ENCODE peak calls at places on chromosomes 5 and 9, in six cellular contexts. S, H, T, E, M and X are unnamed samples.

GRCh38 chr5:35046754-35047153 is 995 bp downstream of the AGXT2 start:
- DNase-seq in E (no peak), T (peak), H (no peak), S (no peak), M (peak), X (no peak)

GRCh38 chr9:94839398-94839797 is 112.9 kb downstream of the AOPEP start:
- DNase-seq in E (no peak), S (no peak), M (no peak), T (no peak), H (no peak), X (no peak)

GRCh38 chr9:108119530-108120113 is 630.1 kb upstream of the KLF4 start:
- DNase-seq in S (no peak), T (no peak), H (no peak), M (no peak), E (no peak), X (no peak)

GRCh38 chr5:179793470-179794139 is at the start of gene LTC4S:
- DNase-seq in H (no peak), M (no peak), S (no peak), E (no peak), T (peak), X (no peak)

GRCh38 chr9:78294290-78295176 is 2.4 kb upstream of the PSAT1 start:
- DNase-seq in S (no peak), E (no peak), M (no peak), T (no peak), H (no peak), X (no peak)

GRCh38 chr9:126693428-126693931 is 79.8 kb downstream of the LMX1B start:
- DNase-seq in M (no peak), H (no peak), S (no peak), E (no peak), T (no peak), X (no peak)

GRCh38 chr5:73947876-73948275 is 321.9 kb downstream of the ARHGEF28 start:
- DNase-seq in H (no peak), S (no peak), M (no peak), E (no peak), T (no peak), X (no peak)

GRCh38 chr9:89593776-89594427 is 10.9 kb upstream of the GADD45G start:
- DNase-seq in S (peak), M (peak), T (peak), H (peak), E (no peak), X (peak)

GRCh38 chr5:56176155-56176798 is 56.9 kb downstream of the ANKRD55 start:
- DNase-seq in H (no peak), E (no peak), T (peak), S (no peak), M (no peak), X (no peak)

GRCh38 chr5:148208226-148208625 is 5.4 kb downstream of the SPINK6 start:
- DNase-seq in H (no peak), M (no peak), S (peak), E (no peak), T (no peak), X (no peak)

GRCh38 chr9:91611582-91611981 is 187.9 kb upstream of the NFIL3 start:
- DNase-seq in M (peak), T (peak), S (no peak), E (no peak), H (no peak), X (no peak)

GRCh38 chr9:14434971-14435718 is 121.2 kb upstream of the NFIB start:
- DNase-seq in T (no peak), S (no peak), H (no peak), M (no peak), E (no peak), X (no peak)

GRCh38 chr5:72612810-72613209 is 105.6 kb upstream of the ZNF366 start:
- DNase-seq in T (peak), E (no peak), H (no peak), S (no peak), M (no peak), X (no peak)

GRCh38 chr5:157187046-157187754 is 6.6 kb downstream of the ITK start:
- DNase-seq in M (no peak), T (no peak), H (no peak), S (no peak), E (no peak), X (no peak)

GRCh38 chr5:127011151-127011550 is 19.2 kb downstream of the MARCHF3 start:
- DNase-seq in T (peak), S (no peak), M (no peak), H (no peak), E (no peak), X (no peak)

DNA sequence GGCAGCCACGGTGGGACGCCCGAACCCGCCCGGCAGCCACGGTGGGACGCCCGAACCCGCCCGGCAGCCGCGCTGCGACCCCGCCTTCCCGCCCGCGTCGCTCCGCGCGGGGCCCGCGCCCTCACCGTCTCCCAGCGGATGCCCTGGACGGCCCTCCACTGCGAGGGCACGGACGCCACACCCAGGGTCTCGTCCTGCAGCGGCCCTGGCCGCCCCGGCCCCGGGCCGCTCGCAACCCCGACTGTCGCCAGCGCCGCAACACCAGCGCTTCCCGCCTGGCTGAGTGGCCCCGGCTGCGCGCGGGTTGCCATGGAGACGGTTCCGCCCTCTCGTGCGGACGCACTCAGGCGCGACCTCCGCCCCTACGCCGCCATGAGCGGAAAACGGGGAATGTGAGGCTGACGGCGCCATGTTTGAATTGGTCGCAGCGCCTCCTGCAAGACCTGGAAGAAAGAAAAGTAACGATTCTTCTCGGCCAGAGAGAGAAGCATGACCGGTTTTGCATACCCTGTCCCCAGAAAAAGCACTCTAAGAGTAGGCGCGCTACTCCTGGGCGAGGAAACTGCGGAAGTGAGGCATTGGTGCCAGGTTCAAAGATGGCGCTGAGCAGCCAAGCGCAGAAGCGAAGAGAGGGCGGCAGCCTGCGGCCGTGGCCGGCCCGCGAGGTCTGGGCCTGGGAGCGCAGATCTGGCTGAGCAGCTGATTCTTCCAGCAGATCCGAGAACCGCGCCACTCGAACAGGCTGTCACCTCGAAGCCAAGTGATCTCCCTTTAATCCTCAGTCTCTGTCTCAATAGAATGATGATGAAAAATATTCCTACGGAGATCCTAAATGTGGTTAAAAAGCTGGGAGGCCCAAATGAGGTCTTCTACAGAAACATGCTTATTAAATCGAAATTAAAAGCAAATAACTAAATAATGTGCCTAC is at the start of gene DYNC2I2:
- DNase-seq in E (peak), M (peak), T (peak), H (peak), S (peak), X (peak)
- H2BK120ac ChIP-seq in E (peak), M (peak), T (peak), H (no peak), S (peak), X (peak)

GRCh38 chr9:5632540-5632939 is 3.6 kb downstream of the RIC1 start:
- DNase-seq in M (no peak), E (no peak), S (no peak), T (no peak), H (no peak), X (no peak)
- H3K4me3 ChIP-seq in M (no peak), E (no peak), S (no peak), T (no peak), H (no peak), X (no peak)

DNA sequence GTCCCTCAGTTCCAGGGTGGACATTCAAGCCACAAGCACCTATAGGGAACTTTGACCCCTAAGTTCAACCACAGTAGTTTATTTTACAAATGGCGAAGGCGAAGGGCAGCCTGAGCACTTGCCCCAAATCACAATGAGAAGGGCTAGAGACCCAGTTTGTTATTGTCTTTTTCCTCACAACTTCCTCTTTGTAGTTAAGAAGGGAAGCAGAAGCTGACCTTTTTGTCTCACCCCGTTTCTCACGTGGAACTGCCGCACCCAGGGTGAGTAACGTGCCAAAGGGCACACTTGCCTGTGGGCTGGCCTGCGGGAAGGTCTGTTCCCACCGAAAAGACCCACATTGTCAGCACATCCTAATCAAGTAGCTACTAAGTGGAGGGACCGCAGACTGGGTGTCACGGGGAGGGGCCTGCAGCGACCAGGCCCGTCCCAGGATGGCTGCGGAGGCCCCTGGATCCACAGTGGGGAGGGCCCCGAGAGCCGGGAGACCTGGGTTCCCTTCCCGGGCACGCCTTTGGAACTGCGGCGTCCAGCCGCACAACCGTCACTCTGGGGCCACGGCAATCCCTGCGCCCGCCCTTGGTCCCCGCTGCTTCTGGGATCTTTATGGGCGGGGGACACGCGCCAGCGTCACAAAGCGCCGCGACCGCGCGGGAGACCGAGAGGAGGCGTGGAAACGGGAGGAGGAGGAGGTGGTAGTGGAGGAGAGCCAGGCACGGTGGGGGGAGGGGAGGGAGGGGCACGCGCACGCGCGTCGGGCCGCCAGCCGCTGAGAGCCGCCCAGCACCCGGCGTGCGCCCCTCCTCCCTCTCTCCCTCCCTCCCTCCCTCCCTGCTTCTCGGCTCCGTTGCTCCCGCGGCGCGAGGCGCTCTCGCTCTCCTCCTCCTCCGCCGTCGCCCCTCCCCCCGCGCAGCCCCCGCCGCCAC is at the start of gene UBE2R2:
- DNase-seq in T (peak), M (peak), E (peak), S (peak), H (peak), X (peak)
- H4K8ac ChIP-seq in T (peak), M (peak), E (peak), S (peak), H (peak), X (peak)

DNA sequence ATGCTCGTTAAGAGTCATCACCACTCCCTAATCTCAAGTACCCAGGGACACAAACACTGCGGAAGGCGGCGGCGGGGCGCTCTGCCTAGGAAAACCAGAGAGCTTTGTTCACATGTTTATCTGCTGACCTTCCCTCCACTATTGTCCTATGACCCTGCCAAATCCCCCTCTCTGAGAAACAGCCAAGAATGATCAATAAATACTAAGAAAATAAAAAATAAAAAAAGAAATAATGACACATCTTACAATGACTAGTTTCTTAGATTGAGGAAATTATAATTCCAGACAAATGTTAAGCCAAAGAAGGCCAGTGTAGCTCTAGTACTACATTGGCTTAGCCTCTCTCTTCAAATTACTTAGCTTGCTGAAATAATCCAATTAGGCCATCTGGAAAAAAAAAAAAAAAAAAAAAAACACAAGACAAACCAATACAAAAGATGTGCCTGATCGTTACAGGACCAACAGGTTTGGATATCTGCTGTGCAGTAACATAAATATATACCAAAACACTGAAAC is 58.0 kb downstream of the ANXA2R start:
- DNase-seq in E (no peak), T (no peak), H (no peak), M (peak), S (no peak), X (peak)
- H2BK120ac ChIP-seq in E (no peak), T (no peak), H (no peak), M (no peak), S (no peak), X (no peak)